ENCODE peak calls at places on chromosomes 3 and 15, in six cellular contexts. M is foreskin keratinocyte, A is tibial artery, O is fibroblast of mammary gland, Z is Calu3, C is foreskin fibroblast. J is an unnamed sample.

GRCh38 chr15:23564798-23565394 is 578 bp upstream of the MKRN3 start:
- DNase-seq in A (no peak), C (peak), O (no peak), M (no peak), Z (no peak), J (no peak)

GRCh38 chr15:67826717-67827560 is 1.6 kb downstream of the SKOR1 start:
- DNase-seq in C (no peak), M (no peak), A (no peak), Z (no peak), O (no peak), J (no peak)

GRCh38 chr15:91067026-91067425 is 33.0 kb upstream of the SV2B start:
- DNase-seq in Z (no peak), O (peak), M (peak), C (peak), A (no peak), J (peak)

GRCh38 chr3:40120816-40121215 is 188.7 kb upstream of the EIF1B start:
- DNase-seq in O (peak), A (no peak), C (peak), M (no peak), Z (peak), J (peak)

GRCh38 chr3:140972833-140973232 is 31.2 kb downstream of the SLC25A36 start:
- DNase-seq in Z (no peak), C (peak), O (peak), A (no peak), M (no peak), J (peak)

GRCh38 chr3:52278510-52279069 is at the start of gene WDR82:
- DNase-seq in C (peak), M (peak), O (peak), A (peak), Z (peak), J (peak)

GRCh38 chr3:191634902-191635301 is 173.9 kb downstream of the PYDC2 start:
- DNase-seq in M (no peak), Z (no peak), C (no peak), O (no peak), A (no peak), J (no peak)

GRCh38 chr3:58492385-58492970 is 582 bp downstream of the KCTD6 start:
- DNase-seq in A (no peak), C (peak), O (no peak), M (no peak), Z (no peak), J (no peak)

GRCh38 chr3:107198522-107199271 is 178.5 kb upstream of the CCDC54 start:
- DNase-seq in C (peak), O (peak), A (no peak), Z (no peak), M (no peak), J (no peak)

GRCh38 chr3:31043184-31043819 is 148.8 kb upstream of the GADL1 start:
- DNase-seq in C (peak), Z (no peak), M (peak), A (peak), O (peak), J (peak)

GRCh38 chr3:7195934-7196333 is 335.0 kb downstream of the GRM7 start:
- DNase-seq in M (no peak), Z (no peak), C (no peak), A (no peak), O (no peak), J (no peak)

GRCh38 chr15:50009634-50010033 is 109.4 kb downstream of the ATP8B4 start:
- DNase-seq in C (no peak), A (no peak), O (no peak), Z (no peak), M (no peak), J (no peak)

GRCh38 chr15:66964111-66964738 is 101.2 kb upstream of the SMAD3 start:
- DNase-seq in Z (no peak), C (no peak), O (no peak), A (no peak), M (no peak), J (no peak)

GRCh38 chr3:5078151-5078550 is 43.9 kb upstream of the ARL8B start:
- DNase-seq in O (peak), M (peak), C (peak), A (no peak), Z (no peak), J (peak)

GRCh38 chr3:196274585-196274984 is 12.9 kb downstream of the PCYT1A start:
- DNase-seq in Z (no peak), M (no peak), C (peak), A (no peak), O (peak), J (no peak)

GRCh38 chr3:195856410-195857084 is 44.8 kb upstream of the MUC4 start:
- DNase-seq in Z (no peak), A (no peak), C (no peak), M (no peak), O (no peak), J (no peak)

GRCh38 chr15:51224428-51224827 is 114.0 kb downstream of the CYP19A1 start:
- DNase-seq in M (no peak), A (no peak), C (peak), Z (no peak), O (peak), J (no peak)

GRCh38 chr3:118987466-118987865 is 47.2 kb downstream of the IGSF11 start:
- DNase-seq in O (peak), A (peak), Z (peak), M (no peak), C (peak), J (peak)

GRCh38 chr15:57890351-57890750 is 175.2 kb downstream of the ALDH1A2 start:
- DNase-seq in C (peak), O (no peak), M (peak), A (no peak), Z (no peak), J (peak)

GRCh38 chr15:38721549-38721948 is 156.9 kb upstream of the RASGRP1 start:
- DNase-seq in C (peak), A (no peak), Z (no peak), O (no peak), M (no peak), J (peak)

GRCh38 chr3:119310052-119310451 is 15.9 kb downstream of the ARHGAP31 start:
- DNase-seq in O (peak), Z (no peak), M (no peak), C (peak), A (no peak), J (peak)

GRCh38 chr15:64699767-64700388 is 75.5 kb downstream of the RBPMS2 start:
- DNase-seq in M (no peak), Z (no peak), C (peak), A (peak), O (peak), J (no peak)

GRCh38 chr3:13532661-13533060 is 16.3 kb upstream of the FBLN2 start:
- DNase-seq in A (no peak), Z (no peak), M (no peak), C (no peak), O (no peak), J (no peak)

GRCh38 chr3:13533823-13534435 is 15.0 kb upstream of the FBLN2 start:
- DNase-seq in C (no peak), A (no peak), M (no peak), Z (no peak), O (no peak), J (no peak)

GRCh38 chr3:13530241-13531009 is 18.5 kb upstream of the FBLN2 start:
- DNase-seq in O (no peak), Z (no peak), C (no peak), M (no peak), A (no peak), J (no peak)

GRCh38 chr3:13529196-13529975 is 19.5 kb upstream of the FBLN2 start:
- DNase-seq in Z (no peak), C (no peak), O (no peak), M (no peak), A (no peak), J (no peak)

DNA sequence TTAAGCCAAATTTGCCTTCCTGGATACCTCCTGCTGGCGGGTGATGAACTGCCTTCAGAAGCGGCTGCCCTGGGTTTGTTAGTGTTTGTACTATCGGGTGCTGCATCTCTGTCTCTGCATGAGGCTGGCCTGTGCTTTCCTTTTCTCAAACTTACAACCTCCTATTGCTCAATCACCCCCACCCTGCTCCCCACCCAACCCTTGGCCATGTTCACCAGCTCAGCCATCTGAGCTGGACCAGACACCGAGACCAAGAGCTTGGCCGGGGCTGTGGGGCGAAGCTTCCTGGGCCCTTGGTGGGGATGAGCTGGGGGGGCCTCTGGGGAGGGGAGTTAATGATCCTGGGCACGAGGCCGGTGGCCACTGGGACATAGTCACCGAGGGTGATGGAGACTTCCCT is 16.8 kb upstream of the FBLN2 start:
- DNase-seq in M (no peak), A (peak), C (no peak), Z (no peak), O (no peak), J (no peak)
- TF ChIP-seq CTCF in M (no peak), A (no peak), C (no peak), Z (no peak), O (no peak), J (no peak)

GRCh38 chr15:47434641-47435040 is 282.7 kb upstream of the SEMA6D start:
- DNase-seq in M (no peak), A (no peak), C (peak), Z (no peak), O (peak), J (no peak)

GRCh38 chr15:47431501-47431900 is 285.8 kb upstream of the SEMA6D start:
- DNase-seq in O (peak), C (peak), A (no peak), Z (no peak), M (no peak), J (peak)

GRCh38 chr15:47429376-47429775 is 287.9 kb upstream of the SEMA6D start:
- DNase-seq in O (no peak), A (no peak), Z (no peak), M (no peak), C (no peak), J (no peak)

GRCh38 chr15:47437492-47437891 is 279.8 kb upstream of the SEMA6D start:
- DNase-seq in A (no peak), M (no peak), Z (no peak), O (no peak), C (no peak), J (no peak)

GRCh38 chr15:47432831-47433230 is 284.5 kb upstream of the SEMA6D start:
- DNase-seq in C (peak), A (no peak), O (no peak), Z (no peak), M (no peak), J (peak)
- TF ChIP-seq CTCF in C (no peak), A (no peak), O (no peak), Z (no peak), M (no peak), J (no peak)

GRCh38 chr3:114157321-114157720 is 21.5 kb downstream of the DRD3 start:
- DNase-seq in Z (no peak), O (no peak), A (no peak), M (no peak), C (no peak), J (no peak)

GRCh38 chr3:114151091-114151490 is 27.8 kb downstream of the DRD3 start:
- DNase-seq in O (no peak), M (no peak), A (no peak), Z (no peak), C (no peak), J (no peak)

GRCh38 chr3:114152519-114153151 is 26.2 kb downstream of the DRD3 start:
- DNase-seq in C (peak), O (peak), A (peak), Z (peak), M (peak), J (peak)

GRCh38 chr3:114154321-114154821 is 24.5 kb downstream of the DRD3 start:
- DNase-seq in Z (no peak), O (no peak), M (no peak), C (no peak), A (no peak), J (no peak)

DNA sequence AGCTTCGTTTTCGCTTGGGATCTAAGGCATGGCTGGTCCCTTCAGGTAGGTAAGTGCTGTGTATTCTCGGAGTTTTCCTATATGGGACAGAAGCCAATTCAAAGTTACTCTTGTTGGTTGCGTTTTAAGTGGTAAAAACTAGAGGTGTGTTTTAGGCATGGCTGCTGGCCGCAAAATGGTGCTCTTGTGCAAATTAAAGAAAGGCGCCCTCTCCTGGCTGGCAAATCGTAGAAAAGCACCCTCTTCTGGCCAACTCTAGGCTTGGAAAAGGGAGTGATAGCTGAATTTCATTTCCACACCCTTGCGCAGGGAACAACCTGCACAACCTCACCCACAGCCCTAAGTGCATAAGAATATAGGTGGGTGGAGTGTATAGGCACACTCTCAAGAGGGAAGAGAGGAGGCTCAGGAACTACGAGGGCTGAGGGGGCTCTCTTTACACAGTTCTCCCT is 23.5 kb downstream of the DRD3 start:
- DNase-seq in O (peak), A (no peak), Z (peak), C (peak), M (no peak), J (no peak)
- TF ChIP-seq CTCF in O (peak), A (no peak), Z (peak), C (peak), M (peak), J (peak)

DNA sequence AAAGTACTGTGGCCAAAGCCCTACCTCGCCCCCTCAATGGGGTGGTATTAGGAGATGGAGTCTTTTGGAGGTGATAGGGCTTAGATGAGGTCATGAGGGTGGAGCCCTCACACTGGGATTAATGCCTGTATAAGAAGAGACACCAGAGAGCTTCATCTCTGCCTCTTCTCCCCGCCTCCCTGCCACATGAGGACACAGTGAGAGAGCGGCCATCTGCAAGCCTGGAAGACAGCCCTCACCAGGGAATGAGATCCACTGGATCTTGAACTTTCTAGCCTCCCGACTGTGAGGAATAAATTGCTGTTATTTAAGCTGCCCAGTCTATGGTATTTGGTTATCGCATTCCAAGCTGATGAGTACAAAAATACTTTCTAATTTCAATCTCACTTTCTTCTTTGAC is 121.5 kb downstream of the OCA2 start:
- DNase-seq in O (no peak), M (no peak), Z (no peak), C (no peak), A (no peak), J (no peak)
- TF ChIP-seq CTCF in O (no peak), M (no peak), Z (no peak), C (no peak), A (no peak), J (no peak)

DNA sequence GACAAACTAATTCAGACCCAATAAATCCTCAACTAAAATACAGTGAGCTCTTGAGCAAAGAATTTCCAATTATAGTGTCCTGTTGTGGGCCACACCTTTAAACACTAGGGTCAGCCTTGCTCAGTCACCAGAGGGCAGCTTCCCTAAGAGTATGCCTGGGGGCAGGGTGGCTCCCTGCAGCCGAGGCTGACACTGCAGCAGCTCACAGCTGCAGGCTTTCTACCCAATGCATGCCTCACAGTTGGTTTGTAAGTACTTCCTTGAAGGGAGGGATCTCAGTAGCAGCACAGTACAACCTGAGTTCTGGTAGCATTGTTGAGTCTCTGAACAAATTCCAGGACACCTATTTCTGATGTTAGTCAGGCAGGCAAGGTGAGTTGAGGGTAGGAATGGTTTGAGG is 335.6 kb downstream of the TUSC7 start:
- DNase-seq in A (peak), C (peak), Z (peak), M (no peak), O (no peak), J (no peak)
- TF ChIP-seq CTCF in A (no peak), C (no peak), Z (no peak), M (no peak), O (no peak), J (no peak)